ENCODE peak calls at places on chromosomes 7 and 10, in nine cellular contexts. K, Q, S, J, P, M, N, F and E are unnamed samples.

GRCh38 chr7:83524286-83525075 is 124.5 kb downstream of the SEMA3E start:
- DNase-seq in K (no peak), Q (no peak), S (no peak), J (no peak), P (no peak), M (no peak), N (peak), F (no peak), E (no peak)

GRCh38 chr10:71230656-71231025 is 18.3 kb downstream of the UNC5B start:
- DNase-seq in K (peak), Q (no peak), S (no peak), J (no peak), P (no peak), M (no peak), N (no peak), F (no peak), E (no peak)

GRCh38 chr7:54109501-54109900 is 432.7 kb upstream of the VSTM2A start:
- DNase-seq in K (no peak), Q (no peak), S (no peak), J (no peak), P (no peak), M (no peak), N (no peak), F (no peak), E (no peak)

GRCh38 chr10:43201545-43202131 is 63.4 kb downstream of the CSGALNACT2 start:
- DNase-seq in K (peak), Q (peak), S (no peak), J (peak), P (no peak), M (no peak), N (no peak), F (peak), E (no peak)

GRCh38 chr7:45202618-45203017 is 45.0 kb downstream of the RAMP3 start:
- DNase-seq in K (no peak), Q (no peak), S (no peak), J (no peak), P (no peak), M (no peak), N (no peak), F (no peak), E (no peak)

GRCh38 chr10:43053825-43054224 is 23.0 kb upstream of the RET start:
- DNase-seq in K (no peak), Q (no peak), S (no peak), J (no peak), P (no peak), M (no peak), N (no peak), F (no peak), E (no peak)

GRCh38 chr7:80313067-80313626 is 178.5 kb downstream of the GNAI1 start:
- DNase-seq in K (no peak), Q (no peak), S (no peak), J (no peak), P (no peak), M (no peak), N (no peak), F (no peak), E (no peak)

GRCh38 chr10:132571565-132572544 is 34.3 kb downstream of the INPP5A start:
- DNase-seq in K (no peak), Q (peak), S (peak), J (peak), P (peak), M (peak), N (peak), F (peak), E (peak)

GRCh38 chr7:156475666-156476065 is 164.9 kb upstream of the RNF32 start:
- DNase-seq in K (peak), Q (no peak), S (no peak), J (no peak), P (no peak), M (peak), N (peak), F (peak), E (no peak)

GRCh38 chr10:102007802-102008201 is 48.2 kb downstream of the ARMH3 start:
- DNase-seq in K (no peak), Q (no peak), S (no peak), J (no peak), P (no peak), M (no peak), N (no peak), F (no peak), E (no peak)

GRCh38 chr10:87036623-87037022 is 16.5 kb downstream of the FAM25A start:
- DNase-seq in K (no peak), Q (no peak), S (no peak), J (no peak), P (no peak), M (no peak), N (no peak), F (no peak), E (no peak)

GRCh38 chr7:22569586-22570321 is 69.8 kb upstream of the STEAP1B start:
- DNase-seq in K (no peak), Q (no peak), S (no peak), J (no peak), P (no peak), M (no peak), N (no peak), F (no peak), E (no peak)

GRCh38 chr10:86795353-86795752 is 38.9 kb downstream of the BMPR1A start:
- DNase-seq in K (no peak), Q (peak), S (no peak), J (no peak), P (no peak), M (peak), N (peak), F (no peak), E (no peak)

GRCh38 chr7:158176561-158177173 is 411.0 kb downstream of the PTPRN2 start:
- DNase-seq in K (no peak), Q (no peak), S (no peak), J (no peak), P (no peak), M (no peak), N (no peak), F (no peak), E (no peak)

GRCh38 chr7:151566897-151567320 is 47.2 kb upstream of the RHEB start:
- DNase-seq in K (no peak), Q (no peak), S (no peak), J (no peak), P (no peak), M (peak), N (no peak), F (no peak), E (no peak)

GRCh38 chr7:99244942-99245341 is 27.7 kb upstream of the MYH16 start:
- DNase-seq in K (no peak), Q (no peak), S (no peak), J (no peak), P (no peak), M (peak), N (no peak), F (no peak), E (no peak)

GRCh38 chr10:80070068-80070467 is 8.4 kb upstream of the TMEM254 start:
- DNase-seq in K (no peak), Q (no peak), S (no peak), J (no peak), P (no peak), M (no peak), N (no peak), F (no peak), E (no peak)

GRCh38 chr7:156579566-156579965 is 61.0 kb upstream of the RNF32 start:
- DNase-seq in K (no peak), Q (no peak), S (no peak), J (no peak), P (no peak), M (no peak), N (no peak), F (no peak), E (no peak)

GRCh38 chr10:74500806-74501205 is 325.6 kb upstream of the KAT6B start:
- DNase-seq in K (no peak), Q (no peak), S (no peak), J (no peak), P (no peak), M (peak), N (no peak), F (no peak), E (no peak)

GRCh38 chr10:77187376-77187999 is 450.1 kb downstream of the KCNMA1 start:
- DNase-seq in K (no peak), Q (no peak), S (no peak), J (no peak), P (no peak), M (no peak), N (no peak), F (no peak), E (no peak)

GRCh38 chr10:70699659-70700174 is 27.4 kb downstream of the ADAMTS14 start:
- DNase-seq in K (no peak), Q (peak), S (no peak), J (no peak), P (no peak), M (peak), N (no peak), F (no peak), E (no peak)

GRCh38 chr7:129925416-129926002 is 27.3 kb downstream of the UBE2H start:
- DNase-seq in K (no peak), Q (no peak), S (no peak), J (no peak), P (no peak), M (peak), N (no peak), F (no peak), E (no peak)

GRCh38 chr10:69786791-69787190 is 14.9 kb upstream of the COL13A1 start:
- DNase-seq in K (no peak), Q (no peak), S (peak), J (no peak), P (no peak), M (peak), N (peak), F (no peak), E (peak)

GRCh38 chr10:124300224-124300623 is 118.5 kb downstream of the OAT start:
- DNase-seq in K (no peak), Q (no peak), S (no peak), J (no peak), P (no peak), M (no peak), N (no peak), F (no peak), E (no peak)